ENCODE peak calls at places on chromosomes 13 and 19, in nine cellular contexts. A, E, W, Y, M, B, I, D and V are unnamed samples.
A peak's percentile ranks its signal among the peaks of the same experiment; 100 is the strongest.

GRCh38 chr13:31199849-31200635 is at the start of gene B3GLCT:
- DNase-seq in Y (peak; percentile 62), B (no peak), M (peak; percentile 88), E (peak; percentile 92), D (peak; percentile 77), W (peak; percentile 77), A (peak; percentile 44), I (peak; percentile 94), V (no peak)

GRCh38 chr19:10672529-10673150 is 18.5 kb downstream of the ILF3 start:
- DNase-seq in B (no peak), A (no peak), E (no peak), W (no peak), M (no peak), D (no peak), Y (no peak), I (no peak), V (no peak)

GRCh38 chr19:30419581-30420180 is 47.5 kb downstream of the ZNF536 start:
- DNase-seq in B (no peak), W (no peak), M (no peak), Y (no peak), A (no peak), I (no peak), E (peak; percentile 93), D (no peak), V (no peak)

GRCh38 chr19:29687897-29688728 is 22.9 kb downstream of the PLEKHF1 start:
- DNase-seq in A (no peak), E (peak; percentile 24), Y (peak; percentile 80), W (no peak), M (no peak), B (no peak), I (no peak), D (no peak), V (no peak)

GRCh38 chr13:83085186-83085900 is 796.9 kb downstream of the SLITRK1 start:
- DNase-seq in D (no peak), Y (peak; percentile 25), A (no peak), B (no peak), E (no peak), I (no peak), M (no peak), W (no peak), V (no peak)

GRCh38 chr19:27676877-27677276 is 1536.1 kb downstream of the UQCRFS1 start:
- DNase-seq in M (no peak), B (no peak), W (no peak), E (no peak), D (no peak), A (no peak), I (no peak), Y (no peak), V (no peak)

GRCh38 chr19:30669329-30670010 is 297.3 kb downstream of the ZNF536 start:
- DNase-seq in M (peak; percentile 34), E (peak; percentile 62), A (no peak), I (peak; percentile 14), D (no peak), B (no peak), Y (peak; percentile 13), W (peak; percentile 70), V (peak; percentile 10)

GRCh38 chr13:72295173-72295572 is 428.2 kb upstream of the DACH1 start:
- DNase-seq in B (no peak), A (peak; percentile 46), I (no peak), D (no peak), W (no peak), M (no peak), E (peak; percentile 37), Y (peak; percentile 88), V (no peak)

GRCh38 chr13:80251403-80251802 is 89.5 kb downstream of the SPRY2 start:
- DNase-seq in M (no peak), W (no peak), D (no peak), I (no peak), E (no peak), B (no peak), A (no peak), Y (peak; percentile 69), V (no peak)

GRCh38 chr13:63012016-63012415 is 1596.4 kb upstream of the PCDH20 start:
- DNase-seq in I (no peak), M (no peak), E (no peak), D (no peak), B (no peak), W (no peak), A (no peak), Y (no peak), V (no peak)

GRCh38 chr19:35903550-35904179 is 1.3 kb downstream of the HCST start:
- DNase-seq in Y (peak; percentile 78), B (peak; percentile 55), I (peak; percentile 65), M (peak; percentile 96), D (peak; percentile 94), A (no peak), E (peak; percentile 73), W (no peak), V (no peak)

GRCh38 chr13:21616880-21617279 is 12.9 kb upstream of the MICU2 start:
- DNase-seq in M (no peak), B (no peak), Y (no peak), D (no peak), I (no peak), E (no peak), A (no peak), W (no peak), V (no peak)

GRCh38 chr13:30746816-30747215 is 11.5 kb downstream of the ALOX5AP start:
- DNase-seq in M (no peak), E (no peak), B (no peak), I (no peak), D (no peak), Y (no peak), A (no peak), W (no peak), V (no peak)

GRCh38 chr19:16323532-16323931 is 1.1 kb upstream of the KLF2 start:
- DNase-seq in A (no peak), M (no peak), W (no peak), I (no peak), Y (no peak), B (no peak), D (no peak), E (no peak), V (no peak)

GRCh38 chr19:31555634-31556215 is 206.5 kb upstream of the TSHZ3 start:
- DNase-seq in A (no peak), E (no peak), W (no peak), D (no peak), M (no peak), I (no peak), B (no peak), Y (no peak), V (no peak)

GRCh38 chr13:30880151-30880551 is 25.9 kb upstream of the MEDAG start:
- DNase-seq in W (no peak), I (no peak), D (no peak), M (no peak), E (peak; percentile 30), Y (peak; percentile 82), B (no peak), A (no peak), V (no peak)

GRCh38 chr13:73741111-73741510 is 393.1 kb downstream of the KLF12 start:
- DNase-seq in E (peak; percentile 28), M (no peak), I (no peak), W (no peak), D (no peak), Y (peak; percentile 10), B (no peak), A (no peak), V (no peak)

GRCh38 chr13:53200498-53201453 is 172.2 kb downstream of the OLFM4 start:
- DNase-seq in I (no peak), A (no peak), D (no peak), E (peak; percentile 39), B (no peak), W (peak; percentile 60), M (no peak), Y (peak; percentile 9), V (no peak)

GRCh38 chr13:110109140-110109783 is 197.7 kb downstream of the COL4A1 start:
- DNase-seq in A (no peak), M (no peak), I (no peak), Y (no peak), W (no peak), E (no peak), D (no peak), B (no peak), V (no peak)

GRCh38 chr19:35389192-35389861 is 18.5 kb downstream of the GPR42 start:
- DNase-seq in Y (no peak), E (no peak), B (no peak), A (no peak), M (no peak), I (no peak), D (no peak), W (no peak), V (no peak)

GRCh38 chr13:96052655-96053002 is 572 bp downstream of the UGGT2 start:
- DNase-seq in E (peak; percentile 56), D (no peak), A (peak; percentile 29), Y (peak; percentile 79), B (no peak), W (no peak), M (no peak), I (peak; percentile 4), V (no peak)

GRCh38 chr19:7636317-7636690 is 606 bp upstream of the STXBP2 start:
- DNase-seq in B (no peak), M (no peak), E (no peak), D (no peak), A (no peak), W (peak; percentile 69), Y (no peak), I (no peak), V (no peak)

GRCh38 chr13:51158923-51159322 is 47.8 kb upstream of the C13orf42 start:
- DNase-seq in A (no peak), D (no peak), Y (peak; percentile 21), M (no peak), I (no peak), W (no peak), B (no peak), E (peak; percentile 14), V (no peak)

GRCh38 chr13:108924154-108924940 is 294.9 kb downstream of the MYO16 start:
- DNase-seq in W (no peak), M (no peak), E (no peak), B (no peak), A (no peak), I (no peak), D (no peak), Y (peak; percentile 43), V (no peak)

GRCh38 chr13:110413311-110414040 is 106.4 kb downstream of the COL4A2 start:
- DNase-seq in B (no peak), Y (no peak), E (no peak), A (no peak), D (no peak), W (no peak), M (no peak), I (no peak), V (no peak)

GRCh38 chr19:10885241-10886169 is 14.2 kb downstream of the CARM1 start:
- DNase-seq in W (no peak), A (no peak), D (no peak), Y (no peak), B (no peak), M (no peak), I (no peak), E (no peak), V (no peak)